ENCODE peak calls at places on chromosomes 5 and 9, in eight cellular contexts. R is mammary epithelial cell, K is Peyer's patch, V is BE2C, D is IMR-90, S is A549, Z is heart right ventricle, T is right cardiac atrium. I is an unnamed sample. For H3K4me1, the result is how much of the 10 kb centered on the place peaks cover.

GRCh38 chr5:148640471-148640870 is 13.9 kb downstream of the HTR4 start:
- DNase-seq in D (no peak), T (no peak), K (no peak), Z (no peak), R (no peak), V (no peak), S (no peak), I (no peak)

GRCh38 chr5:134224905-134225779 is 731 bp downstream of the PPP2CA start:
- DNase-seq in T (peak), R (peak), S (peak), K (peak), V (peak), D (peak), Z (peak), I (peak)

GRCh38 chr5:116315531-116315930 is 230.7 kb downstream of the COMMD10 start:
- DNase-seq in Z (no peak), T (no peak), D (no peak), K (no peak), R (no peak), V (no peak), S (no peak), I (no peak)

GRCh38 chr9:81335879-81336421 is 353.4 kb downstream of the TLE1 start:
- DNase-seq in T (no peak), V (no peak), D (no peak), S (no peak), Z (peak), R (no peak), K (no peak), I (no peak)

GRCh38 chr9:135244271-135244691 is 156.8 kb downstream of the OLFM1 start:
- DNase-seq in V (no peak), S (no peak), K (no peak), D (no peak), R (no peak), T (peak), Z (no peak), I (no peak)

GRCh38 chr5:150217041-150217440 is 27.2 kb downstream of the SLC6A7 start:
- DNase-seq in Z (no peak), V (no peak), K (peak), T (no peak), S (no peak), D (no peak), R (no peak), I (no peak)

GRCh38 chr9:97567182-97567893 is 65.8 kb downstream of the TSTD2 start:
- DNase-seq in S (no peak), T (no peak), Z (no peak), K (no peak), R (no peak), V (no peak), D (no peak), I (no peak)

GRCh38 chr9:132789706-132790105 is 88.4 kb downstream of the AK8 start:
- DNase-seq in R (no peak), Z (no peak), S (no peak), D (no peak), T (no peak), K (no peak), V (no peak), I (no peak)

GRCh38 chr9:125540497-125540896 is 166.5 kb downstream of the MAPKAP1 start:
- DNase-seq in Z (no peak), S (no peak), R (peak), T (no peak), D (no peak), V (no peak), K (no peak), I (peak)

GRCh38 chr9:1100945-1101344 is 50.8 kb downstream of the DMRT2 start:
- DNase-seq in K (peak), T (peak), S (no peak), Z (peak), V (no peak), R (peak), D (peak), I (peak)

GRCh38 chr5:74631088-74631960 is 9.2 kb downstream of the ENC1 start:
- DNase-seq in S (peak), D (peak), V (no peak), T (no peak), Z (no peak), K (no peak), R (no peak), I (peak)

GRCh38 chr5:68962632-68963484 is 131.0 kb upstream of the SLC30A5 start:
- DNase-seq in V (peak), R (peak), S (peak), Z (peak), D (peak), T (peak), K (peak), I (peak)

GRCh38 chr5:30894811-30895210 is 298.7 kb upstream of the CDH6 start:
- DNase-seq in T (no peak), V (no peak), K (no peak), Z (no peak), D (peak), S (no peak), R (no peak), I (peak)

GRCh38 chr9:97629136-97629535 is 4.0 kb downstream of the TSTD2 start:
- DNase-seq in R (no peak), D (no peak), T (no peak), K (no peak), Z (no peak), S (no peak), V (no peak), I (no peak)

GRCh38 chr5:96474073-96474472 is 41.0 kb upstream of the PCSK1 start:
- DNase-seq in R (no peak), K (no peak), S (no peak), T (peak), V (no peak), D (no peak), Z (no peak), I (no peak)

GRCh38 chr5:89855417-89855816 is 554.1 kb downstream of the CETN3 start:
- DNase-seq in S (no peak), K (no peak), R (no peak), T (no peak), D (no peak), V (no peak), Z (no peak), I (no peak)
- H3K4me1 ChIP-seq in S (under half), K (under half), R (under half), T (under half), D (under half), V (under half), Z (under half), I (under half)

GRCh38 chr9:12091865-12092527 is 601.2 kb upstream of the TYRP1 start:
- DNase-seq in S (no peak), K (no peak), Z (no peak), D (no peak), V (no peak), T (no peak), R (no peak), I (no peak)
- H3K4me1 ChIP-seq in S (under half), K (under half), Z (under half), D (under half), V (under half), T (under half), R (under half), I (under half)

DNA sequence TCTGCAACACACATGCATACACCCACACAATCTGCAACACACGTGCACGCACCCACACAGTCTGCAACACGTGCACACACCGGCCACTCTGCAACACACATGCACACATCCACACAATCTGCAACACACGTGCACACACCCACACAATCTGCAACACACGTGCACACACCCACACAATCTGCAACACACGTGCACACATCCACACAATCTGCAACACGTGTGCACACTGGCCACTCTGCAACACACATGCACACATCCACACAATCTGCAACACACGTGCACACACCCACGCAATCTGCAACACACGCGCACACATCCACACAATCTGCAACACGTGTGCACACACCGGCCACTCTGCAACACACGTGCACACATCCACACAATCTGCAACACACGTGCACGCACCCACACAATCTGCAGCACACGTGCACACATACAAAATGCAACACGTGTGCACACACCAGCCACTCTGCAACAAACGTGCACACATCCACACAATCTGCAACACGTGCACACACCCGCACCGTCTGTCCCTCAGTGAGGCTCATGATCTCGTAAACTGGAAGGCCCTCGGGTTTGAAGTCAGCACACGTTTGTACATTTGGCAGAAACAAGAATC is 18.4 kb downstream of the PLEKHG4B start:
- DNase-seq in Z (no peak), T (no peak), D (no peak), K (no peak), V (no peak), S (no peak), R (no peak), I (no peak)
- H3K4me1 ChIP-seq in Z (under half), T (under half), D (under half), K (under half), V (under half), S (under half), R (under half), I (under half)

GRCh38 chr9:138099803-138100598 is 222.4 kb downstream of the CACNA1B start:
- DNase-seq in Z (no peak), V (no peak), K (peak), S (no peak), T (no peak), D (no peak), R (no peak), I (no peak)

GRCh38 chr9:138100711-138101349 is 223.2 kb downstream of the CACNA1B start:
- DNase-seq in D (no peak), V (no peak), S (no peak), R (no peak), K (peak), T (peak), Z (no peak), I (no peak)

GRCh38 chr9:138102246-138103051 is 224.9 kb downstream of the CACNA1B start:
- DNase-seq in K (peak), D (no peak), S (no peak), V (no peak), R (no peak), Z (no peak), T (peak), I (no peak)

GRCh38 chr9:138103111-138103823 is 225.7 kb downstream of the CACNA1B start:
- DNase-seq in T (peak), K (peak), S (no peak), Z (no peak), D (no peak), R (no peak), V (no peak), I (no peak)

GRCh38 chr9:138101444-138102234 is 224.1 kb downstream of the CACNA1B start:
- DNase-seq in D (no peak), T (peak), Z (no peak), R (no peak), V (no peak), K (peak), S (no peak), I (no peak)
- H3K4me1 ChIP-seq in D (under half), T (under half), Z (under half), R (under half), V (under half), K (under half), S (under half), I (under half)

GRCh38 chr5:52999357-52999949 is 10.3 kb downstream of the ITGA2 start:
- DNase-seq in T (no peak), R (peak), Z (no peak), K (no peak), D (peak), V (no peak), S (no peak), I (peak)

GRCh38 chr5:52998552-52999313 is 9.6 kb downstream of the ITGA2 start:
- DNase-seq in D (no peak), R (no peak), K (no peak), V (no peak), S (no peak), T (no peak), Z (no peak), I (no peak)

GRCh38 chr5:53002491-53002890 is 13.3 kb downstream of the ITGA2 start:
- DNase-seq in K (no peak), Z (no peak), R (no peak), S (no peak), V (no peak), D (no peak), T (no peak), I (no peak)

GRCh38 chr5:53003144-53003543 is 14.0 kb downstream of the ITGA2 start:
- DNase-seq in V (no peak), K (no peak), R (no peak), T (no peak), S (no peak), D (no peak), Z (no peak), I (no peak)

DNA sequence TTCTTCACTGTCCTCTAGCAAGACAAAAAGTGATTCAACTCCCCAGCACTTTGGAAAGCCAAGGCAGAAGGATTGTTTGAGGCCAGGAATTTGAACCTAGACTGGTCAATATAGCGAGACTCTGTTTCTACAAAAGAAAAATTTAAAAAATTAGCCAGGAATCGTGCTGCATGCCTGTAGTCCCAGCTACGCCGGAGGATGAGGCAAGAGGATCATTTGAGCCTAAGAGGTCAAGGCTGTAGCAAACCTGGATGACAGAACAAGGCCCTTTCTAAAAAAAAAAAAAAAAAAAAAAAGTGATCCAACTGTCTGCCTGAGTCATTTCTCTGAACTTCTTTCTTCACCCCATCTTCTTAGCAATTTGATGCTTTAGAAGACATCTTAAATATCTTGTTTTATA is 12.4 kb downstream of the ITGA2 start:
- DNase-seq in V (no peak), D (no peak), Z (no peak), K (no peak), T (no peak), R (no peak), S (no peak), I (peak)
- H3K4me1 ChIP-seq in V (under half), D (under half), Z (under half), K (under half), T (under half), R (under half), S (half or more), I (half or more)

GRCh38 chr5:170329524-170329923 is 31.9 kb upstream of the LCP2 start:
- DNase-seq in R (no peak), D (no peak), V (no peak), T (no peak), K (no peak), Z (no peak), S (no peak), I (no peak)

GRCh38 chr5:170336065-170336464 is 38.5 kb upstream of the LCP2 start:
- DNase-seq in R (no peak), T (no peak), V (no peak), Z (no peak), K (no peak), S (no peak), D (no peak), I (no peak)

GRCh38 chr5:170333161-170333909 is 35.8 kb upstream of the LCP2 start:
- DNase-seq in K (peak), S (no peak), Z (no peak), T (no peak), R (peak), V (no peak), D (no peak), I (peak)

GRCh38 chr5:170330568-170331054 is 33.0 kb upstream of the LCP2 start:
- DNase-seq in K (no peak), R (no peak), V (no peak), S (no peak), Z (no peak), D (no peak), T (no peak), I (no peak)

GRCh38 chr5:170332058-170332457 is 34.5 kb upstream of the LCP2 start:
- DNase-seq in K (no peak), T (no peak), R (no peak), D (no peak), V (no peak), Z (no peak), S (no peak), I (no peak)
- H3K4me1 ChIP-seq in K (under half), T (under half), R (under half), D (under half), V (under half), Z (half or more), S (under half), I (under half)

GRCh38 chr9:120902286-120902685 is 24.3 kb downstream of the TRAF1 start:
- DNase-seq in T (no peak), K (no peak), Z (no peak), V (no peak), S (no peak), D (no peak), R (no peak), I (no peak)

GRCh38 chr9:120902824-120903608 is 23.6 kb downstream of the TRAF1 start:
- DNase-seq in R (no peak), D (no peak), K (no peak), T (no peak), S (no peak), Z (no peak), V (no peak), I (no peak)

GRCh38 chr9:120901704-120902103 is 24.7 kb upstream of the PHF19 start:
- DNase-seq in S (no peak), T (no peak), V (no peak), R (no peak), K (no peak), Z (no peak), D (no peak), I (no peak)

GRCh38 chr9:120899490-120900037 is 22.6 kb upstream of the PHF19 start:
- DNase-seq in D (no peak), V (no peak), T (no peak), S (no peak), R (no peak), Z (no peak), K (no peak), I (no peak)

GRCh38 chr9:120900821-120901220 is 23.8 kb upstream of the PHF19 start:
- DNase-seq in R (no peak), D (no peak), S (no peak), T (no peak), Z (no peak), V (no peak), K (no peak), I (no peak)
- H3K4me1 ChIP-seq in R (under half), D (under half), S (under half), T (under half), Z (under half), V (under half), K (under half), I (under half)

I was measured in GM23248.